ENCODE peak calls at places on chromosomes 1 and 21, in four cellular contexts. One of them, this sample, is unnamed.

GRCh38 chr21:43880111-43880985 is 15.3 kb downstream of the AGPAT3 start:
- DNase-seq in central memory CD8-positive, alpha-beta T cell: no peak
- DNase-seq in fibroblast of villous mesenchyme: no peak
- DNase-seq in HS-27A: no peak
- DNase-seq in this sample: no peak

GRCh38 chr1:205488074-205488723 is 16.3 kb upstream of the CDK18 start:
- DNase-seq in central memory CD8-positive, alpha-beta T cell: no peak
- DNase-seq in fibroblast of villous mesenchyme: peak; percentile 64
- DNase-seq in HS-27A: no peak
- DNase-seq in this sample: peak; percentile 56

GRCh38 chr1:173861731-173862145 is 6.1 kb downstream of the GAS5 start:
- DNase-seq in central memory CD8-positive, alpha-beta T cell: no peak
- DNase-seq in fibroblast of villous mesenchyme: no peak
- DNase-seq in HS-27A: no peak
- DNase-seq in this sample: no peak

GRCh38 chr1:247406014-247406656 is 9.8 kb upstream of the NLRP3 start:
- DNase-seq in central memory CD8-positive, alpha-beta T cell: no peak
- DNase-seq in fibroblast of villous mesenchyme: no peak
- DNase-seq in HS-27A: no peak
- DNase-seq in this sample: no peak

GRCh38 chr1:178450871-178451270 is 45.9 kb downstream of the CLEC20A start:
- DNase-seq in central memory CD8-positive, alpha-beta T cell: no peak
- DNase-seq in fibroblast of villous mesenchyme: peak; percentile 38
- DNase-seq in HS-27A: no peak
- DNase-seq in this sample: peak; percentile 40

GRCh38 chr1:171081220-171081993 is 9.3 kb upstream of the FMO3 start:
- DNase-seq in central memory CD8-positive, alpha-beta T cell: no peak
- DNase-seq in fibroblast of villous mesenchyme: peak; percentile 71
- DNase-seq in HS-27A: no peak
- DNase-seq in this sample: peak; percentile 26

GRCh38 chr1:167763525-167764220 is 41.9 kb downstream of the MPZL1 start:
- DNase-seq in central memory CD8-positive, alpha-beta T cell: no peak
- DNase-seq in fibroblast of villous mesenchyme: no peak
- DNase-seq in HS-27A: no peak
- DNase-seq in this sample: peak; percentile 71

GRCh38 chr1:160429125-160429551 is 28.8 kb downstream of the VANGL2 start:
- DNase-seq in central memory CD8-positive, alpha-beta T cell: no peak
- DNase-seq in fibroblast of villous mesenchyme: no peak
- DNase-seq in HS-27A: no peak
- DNase-seq in this sample: no peak

GRCh38 chr1:221829327-221830011 is 87.6 kb upstream of the DUSP10 start:
- DNase-seq in central memory CD8-positive, alpha-beta T cell: peak; percentile 70
- DNase-seq in fibroblast of villous mesenchyme: peak; percentile 90
- DNase-seq in HS-27A: peak; percentile 62
- DNase-seq in this sample: peak; percentile 92

GRCh38 chr21:26064506-26064905 is 106.1 kb downstream of the APP start:
- DNase-seq in central memory CD8-positive, alpha-beta T cell: no peak
- DNase-seq in fibroblast of villous mesenchyme: no peak
- DNase-seq in HS-27A: no peak
- DNase-seq in this sample: no peak

GRCh38 chr21:16870116-16870515 is 642.7 kb upstream of the CXADR start:
- DNase-seq in central memory CD8-positive, alpha-beta T cell: no peak
- DNase-seq in fibroblast of villous mesenchyme: peak; percentile 76
- DNase-seq in HS-27A: no peak
- DNase-seq in this sample: peak; percentile 82

GRCh38 chr21:32930673-32931072 is 95.1 kb upstream of the OLIG2 start:
- DNase-seq in central memory CD8-positive, alpha-beta T cell: no peak
- DNase-seq in fibroblast of villous mesenchyme: no peak
- DNase-seq in HS-27A: no peak
- DNase-seq in this sample: no peak

GRCh38 chr21:26844258-26845065 is 747 bp downstream of the ADAMTS1 start:
- DNase-seq in central memory CD8-positive, alpha-beta T cell: no peak
- DNase-seq in fibroblast of villous mesenchyme: no peak
- DNase-seq in HS-27A: no peak
- DNase-seq in this sample: peak; percentile 36

GRCh38 chr1:240149488-240150094 is 57.9 kb downstream of the FMN2 start:
- DNase-seq in central memory CD8-positive, alpha-beta T cell: no peak
- DNase-seq in fibroblast of villous mesenchyme: peak; percentile 47
- DNase-seq in HS-27A: no peak
- DNase-seq in this sample: peak; percentile 35

GRCh38 chr1:12519708-12520364 is 98.2 kb downstream of the DHRS3 start:
- DNase-seq in central memory CD8-positive, alpha-beta T cell: no peak
- DNase-seq in fibroblast of villous mesenchyme: no peak
- DNase-seq in HS-27A: no peak
- DNase-seq in this sample: no peak

GRCh38 chr1:212962509-212962908 is 12.2 kb downstream of the VASH2 start:
- DNase-seq in central memory CD8-positive, alpha-beta T cell: no peak
- DNase-seq in fibroblast of villous mesenchyme: no peak
- DNase-seq in HS-27A: no peak
- DNase-seq in this sample: no peak

GRCh38 chr1:155049651-155050559 is 1.2 kb upstream of the ADAM15 start:
- DNase-seq in central memory CD8-positive, alpha-beta T cell: no peak
- DNase-seq in fibroblast of villous mesenchyme: no peak
- DNase-seq in HS-27A: peak; percentile 34
- DNase-seq in this sample: peak; percentile 29

GRCh38 chr1:178168535-178168934 is 74.6 kb downstream of the RASAL2 start:
- DNase-seq in central memory CD8-positive, alpha-beta T cell: no peak
- DNase-seq in fibroblast of villous mesenchyme: peak; percentile 78
- DNase-seq in HS-27A: no peak
- DNase-seq in this sample: peak; percentile 82

GRCh38 chr1:209875510-209875909 is 47.7 kb downstream of the UTP25 start:
- DNase-seq in central memory CD8-positive, alpha-beta T cell: no peak
- DNase-seq in fibroblast of villous mesenchyme: peak; percentile 66
- DNase-seq in HS-27A: no peak
- DNase-seq in this sample: peak; percentile 69

GRCh38 chr21:27571706-27572105 is 604.8 kb upstream of the ADAMTS5 start:
- DNase-seq in central memory CD8-positive, alpha-beta T cell: no peak
- DNase-seq in fibroblast of villous mesenchyme: peak; percentile 21
- DNase-seq in HS-27A: peak; percentile 95
- DNase-seq in this sample: peak; percentile 85

GRCh38 chr1:226736908-226737818 is 1.9 kb downstream of the ITPKB start:
- DNase-seq in central memory CD8-positive, alpha-beta T cell: peak; percentile 61
- DNase-seq in fibroblast of villous mesenchyme: peak; percentile 48
- DNase-seq in HS-27A: no peak
- DNase-seq in this sample: peak; percentile 19

GRCh38 chr1:112706505-112707216 is at the start of gene RHOC:
- DNase-seq in central memory CD8-positive, alpha-beta T cell: no peak
- DNase-seq in fibroblast of villous mesenchyme: peak; percentile 67
- DNase-seq in HS-27A: no peak
- DNase-seq in this sample: peak; percentile 32

GRCh38 chr1:168613689-168614655 is 37.6 kb downstream of the XCL1 start:
- DNase-seq in central memory CD8-positive, alpha-beta T cell: no peak
- DNase-seq in fibroblast of villous mesenchyme: peak; percentile 11
- DNase-seq in HS-27A: no peak
- DNase-seq in this sample: no peak

GRCh38 chr1:12591267-12591938 is 26.6 kb downstream of the DHRS3 start:
- DNase-seq in central memory CD8-positive, alpha-beta T cell: no peak
- DNase-seq in fibroblast of villous mesenchyme: peak; percentile 87
- DNase-seq in HS-27A: no peak
- DNase-seq in this sample: no peak

GRCh38 chr21:34035619-34036354 is 37.6 kb upstream of the MRPS6 start:
- DNase-seq in central memory CD8-positive, alpha-beta T cell: no peak
- DNase-seq in fibroblast of villous mesenchyme: no peak
- DNase-seq in HS-27A: no peak
- DNase-seq in this sample: no peak

GRCh38 chr21:20644552-20644951 is 353.7 kb upstream of the NCAM2 start:
- DNase-seq in central memory CD8-positive, alpha-beta T cell: no peak
- DNase-seq in fibroblast of villous mesenchyme: no peak
- DNase-seq in HS-27A: no peak
- DNase-seq in this sample: no peak

GRCh38 chr1:17606826-17607440 is 67.4 kb downstream of the ARHGEF10L start:
- DNase-seq in central memory CD8-positive, alpha-beta T cell: no peak
- DNase-seq in fibroblast of villous mesenchyme: peak; percentile 71
- DNase-seq in HS-27A: peak; percentile 31
- DNase-seq in this sample: peak; percentile 43

GRCh38 chr21:41080485-41080884 is 87.5 kb upstream of the BACE2 start:
- DNase-seq in central memory CD8-positive, alpha-beta T cell: no peak
- DNase-seq in fibroblast of villous mesenchyme: no peak
- DNase-seq in HS-27A: no peak
- DNase-seq in this sample: no peak

GRCh38 chr1:46039571-46040052 is 92.8 kb downstream of the PIK3R3 start:
- DNase-seq in central memory CD8-positive, alpha-beta T cell: no peak
- DNase-seq in fibroblast of villous mesenchyme: peak; percentile 51
- DNase-seq in HS-27A: no peak
- DNase-seq in this sample: no peak

GRCh38 chr21:45262041-45262581 is 25.6 kb downstream of the POFUT2 start:
- DNase-seq in central memory CD8-positive, alpha-beta T cell: no peak
- DNase-seq in fibroblast of villous mesenchyme: no peak
- DNase-seq in HS-27A: no peak
- DNase-seq in this sample: no peak

GRCh38 chr21:39314155-39315027 is 959 bp upstream of the BRWD1 start:
- DNase-seq in central memory CD8-positive, alpha-beta T cell: peak; percentile 38
- DNase-seq in fibroblast of villous mesenchyme: peak; percentile 70
- DNase-seq in HS-27A: no peak
- DNase-seq in this sample: peak; percentile 76

GRCh38 chr1:14810631-14811325 is 212.3 kb downstream of the KAZN start:
- DNase-seq in central memory CD8-positive, alpha-beta T cell: no peak
- DNase-seq in fibroblast of villous mesenchyme: peak; percentile 68
- DNase-seq in HS-27A: no peak
- DNase-seq in this sample: no peak

GRCh38 chr1:40840526-40841323 is 21.4 kb downstream of the CITED4 start:
- DNase-seq in central memory CD8-positive, alpha-beta T cell: no peak
- DNase-seq in fibroblast of villous mesenchyme: no peak
- DNase-seq in HS-27A: no peak
- DNase-seq in this sample: no peak

GRCh38 chr1:218537131-218537904 is 192.2 kb downstream of the TGFB2 start:
- DNase-seq in central memory CD8-positive, alpha-beta T cell: no peak
- DNase-seq in fibroblast of villous mesenchyme: peak; percentile 88
- DNase-seq in HS-27A: no peak
- DNase-seq in this sample: peak; percentile 96

GRCh38 chr1:160307455-160307854 is 22.5 kb upstream of the PEX19 start:
- DNase-seq in central memory CD8-positive, alpha-beta T cell: no peak
- DNase-seq in fibroblast of villous mesenchyme: no peak
- DNase-seq in HS-27A: no peak
- DNase-seq in this sample: no peak

GRCh38 chr1:64679177-64679576 is 65.7 kb upstream of the RAVER2 start:
- DNase-seq in central memory CD8-positive, alpha-beta T cell: no peak
- DNase-seq in fibroblast of villous mesenchyme: peak; percentile 21
- DNase-seq in HS-27A: no peak
- DNase-seq in this sample: peak; percentile 71

GRCh38 chr1:225872075-225872430 is 10.1 kb downstream of the TMEM63A start:
- DNase-seq in central memory CD8-positive, alpha-beta T cell: no peak
- DNase-seq in fibroblast of villous mesenchyme: no peak
- DNase-seq in HS-27A: no peak
- DNase-seq in this sample: no peak